ENCODE peak calls at places on chromosomes 12 and 14, in four cellular contexts. One of them, this sample, is unnamed.

GRCh38 chr14:77376380-77376770 is 519 bp downstream of the TMED8 start:
- DNase-seq in brain microvascular endothelial cell: peak
- DNase-seq in Peyer's patch: peak
- DNase-seq in OCI-LY7: peak
- DNase-seq in this sample: peak

GRCh38 chr12:124774054-124774461 is 89.6 kb downstream of the SCARB1 start:
- DNase-seq in brain microvascular endothelial cell: no peak
- DNase-seq in Peyer's patch: no peak
- DNase-seq in OCI-LY7: peak
- DNase-seq in this sample: no peak

GRCh38 chr12:54428050-54429013 is 9.3 kb upstream of the ITGA5 start:
- DNase-seq in brain microvascular endothelial cell: peak
- DNase-seq in Peyer's patch: no peak
- DNase-seq in OCI-LY7: no peak
- DNase-seq in this sample: no peak

GRCh38 chr12:6643569-6644256 is 3.5 kb downstream of the ACRBP start:
- DNase-seq in OCI-LY7: peak
- DNase-seq in brain microvascular endothelial cell: no peak
- DNase-seq in Peyer's patch: peak
- DNase-seq in this sample: no peak

GRCh38 chr12:2384533-2385328 is 331.9 kb downstream of the CACNA1C start:
- DNase-seq in brain microvascular endothelial cell: peak
- DNase-seq in Peyer's patch: no peak
- DNase-seq in OCI-LY7: no peak
- DNase-seq in this sample: no peak

GRCh38 chr14:75907722-75908330 is 74.0 kb downstream of the TGFB3 start:
- DNase-seq in brain microvascular endothelial cell: no peak
- DNase-seq in Peyer's patch: no peak
- DNase-seq in OCI-LY7: no peak
- DNase-seq in this sample: no peak

GRCh38 chr12:39897315-39897714 is 208.6 kb downstream of the SLC2A13 start:
- DNase-seq in Peyer's patch: no peak
- DNase-seq in brain microvascular endothelial cell: no peak
- DNase-seq in OCI-LY7: no peak
- DNase-seq in this sample: no peak

GRCh38 chr12:131046813-131047788 is 93.4 kb downstream of the ADGRD1 start:
- DNase-seq in brain microvascular endothelial cell: no peak
- DNase-seq in OCI-LY7: peak
- DNase-seq in Peyer's patch: no peak
- DNase-seq in this sample: no peak

GRCh38 chr14:61512026-61512425 is 183.3 kb upstream of the HIF1A start:
- DNase-seq in Peyer's patch: no peak
- DNase-seq in OCI-LY7: peak
- DNase-seq in brain microvascular endothelial cell: no peak
- DNase-seq in this sample: no peak

GRCh38 chr12:93125126-93125525 is 196.0 kb upstream of the EEA1 start:
- DNase-seq in Peyer's patch: no peak
- DNase-seq in brain microvascular endothelial cell: no peak
- DNase-seq in OCI-LY7: no peak
- DNase-seq in this sample: no peak

GRCh38 chr14:55130194-55130550 is 1.1 kb downstream of the LGALS3 start:
- DNase-seq in OCI-LY7: no peak
- DNase-seq in brain microvascular endothelial cell: no peak
- DNase-seq in Peyer's patch: no peak
- DNase-seq in this sample: no peak

GRCh38 chr12:47752552-47752951 is 6.1 kb downstream of the RAPGEF3 start:
- DNase-seq in brain microvascular endothelial cell: no peak
- DNase-seq in Peyer's patch: no peak
- DNase-seq in OCI-LY7: no peak
- DNase-seq in this sample: no peak

GRCh38 chr12:30985814-30986452 is 59.4 kb downstream of the TSPAN11 start:
- DNase-seq in Peyer's patch: peak
- DNase-seq in OCI-LY7: peak
- DNase-seq in brain microvascular endothelial cell: peak
- DNase-seq in this sample: peak

GRCh38 chr14:72528059-72528950 is 365.6 kb downstream of the DPF3 start:
- DNase-seq in brain microvascular endothelial cell: peak
- DNase-seq in OCI-LY7: no peak
- DNase-seq in Peyer's patch: peak
- DNase-seq in this sample: no peak

GRCh38 chr12:91361864-91362263 is 179.2 kb upstream of the DCN start:
- DNase-seq in brain microvascular endothelial cell: no peak
- DNase-seq in Peyer's patch: no peak
- DNase-seq in OCI-LY7: peak
- DNase-seq in this sample: peak

GRCh38 chr12:68290126-68290525 is 36.7 kb upstream of the IL22 start:
- DNase-seq in OCI-LY7: no peak
- DNase-seq in brain microvascular endothelial cell: no peak
- DNase-seq in Peyer's patch: no peak
- DNase-seq in this sample: peak

GRCh38 chr12:3398196-3398789 is 92.7 kb upstream of the PRMT8 start:
- DNase-seq in brain microvascular endothelial cell: no peak
- DNase-seq in OCI-LY7: no peak
- DNase-seq in Peyer's patch: no peak
- DNase-seq in this sample: no peak

GRCh38 chr12:132506730-132507538 is 17.0 kb downstream of the FBRSL1 start:
- DNase-seq in OCI-LY7: no peak
- DNase-seq in brain microvascular endothelial cell: peak
- DNase-seq in Peyer's patch: peak
- DNase-seq in this sample: peak

GRCh38 chr14:24252289-24253124 is 10.1 kb upstream of the TINF2 start:
- DNase-seq in brain microvascular endothelial cell: no peak
- DNase-seq in Peyer's patch: no peak
- DNase-seq in OCI-LY7: no peak
- DNase-seq in this sample: no peak

GRCh38 chr14:31243860-31244259 is 36.3 kb upstream of the HECTD1 start:
- DNase-seq in OCI-LY7: no peak
- DNase-seq in Peyer's patch: peak
- DNase-seq in brain microvascular endothelial cell: no peak
- DNase-seq in this sample: no peak

GRCh38 chr12:30437616-30438015 is 258.1 kb downstream of the IPO8 start:
- DNase-seq in brain microvascular endothelial cell: no peak
- DNase-seq in Peyer's patch: no peak
- DNase-seq in OCI-LY7: no peak
- DNase-seq in this sample: no peak

GRCh38 chr14:77189479-77189878 is 7.9 kb downstream of the TMEM63C start:
- DNase-seq in brain microvascular endothelial cell: no peak
- DNase-seq in OCI-LY7: no peak
- DNase-seq in Peyer's patch: no peak
- DNase-seq in this sample: no peak

GRCh38 chr12:133256321-133256720 is 20.6 kb upstream of the ANHX start:
- DNase-seq in OCI-LY7: no peak
- DNase-seq in Peyer's patch: no peak
- DNase-seq in brain microvascular endothelial cell: no peak
- DNase-seq in this sample: no peak

GRCh38 chr12:80593766-80594165 is 113.7 kb upstream of the MYF6 start:
- DNase-seq in OCI-LY7: no peak
- DNase-seq in brain microvascular endothelial cell: peak
- DNase-seq in Peyer's patch: no peak
- DNase-seq in this sample: no peak

GRCh38 chr12:106960443-106960842 is 4.7 kb downstream of the TMEM263 start:
- DNase-seq in brain microvascular endothelial cell: no peak
- DNase-seq in Peyer's patch: no peak
- DNase-seq in OCI-LY7: no peak
- DNase-seq in this sample: no peak

GRCh38 chr14:79101388-79101787 is 931.2 kb downstream of the NRXN3 start:
- DNase-seq in OCI-LY7: peak
- DNase-seq in Peyer's patch: no peak
- DNase-seq in brain microvascular endothelial cell: no peak
- DNase-seq in this sample: no peak

GRCh38 chr12:18108611-18109010 is 18.6 kb upstream of the RERGL start:
- DNase-seq in Peyer's patch: no peak
- DNase-seq in brain microvascular endothelial cell: no peak
- DNase-seq in OCI-LY7: no peak
- DNase-seq in this sample: no peak

GRCh38 chr14:30669594-30669993 is 47.5 kb downstream of the SCFD1 start:
- DNase-seq in Peyer's patch: no peak
- DNase-seq in brain microvascular endothelial cell: no peak
- DNase-seq in OCI-LY7: no peak
- DNase-seq in this sample: no peak

GRCh38 chr12:43579240-43579639 is 27.2 kb upstream of the ADAMTS20 start:
- DNase-seq in Peyer's patch: no peak
- DNase-seq in OCI-LY7: no peak
- DNase-seq in brain microvascular endothelial cell: no peak
- DNase-seq in this sample: no peak

GRCh38 chr14:46401066-46401465 is 250.5 kb downstream of the RPL10L start:
- DNase-seq in brain microvascular endothelial cell: no peak
- DNase-seq in OCI-LY7: no peak
- DNase-seq in Peyer's patch: no peak
- DNase-seq in this sample: no peak

GRCh38 chr14:96204151-96205058 is at the start of gene BDKRB2:
- DNase-seq in OCI-LY7: no peak
- DNase-seq in brain microvascular endothelial cell: peak
- DNase-seq in Peyer's patch: peak
- DNase-seq in this sample: no peak

GRCh38 chr14:24965934-24966593 is 83.9 kb downstream of the STXBP6 start:
- DNase-seq in brain microvascular endothelial cell: peak
- DNase-seq in Peyer's patch: peak
- DNase-seq in OCI-LY7: no peak
- DNase-seq in this sample: no peak

DNA sequence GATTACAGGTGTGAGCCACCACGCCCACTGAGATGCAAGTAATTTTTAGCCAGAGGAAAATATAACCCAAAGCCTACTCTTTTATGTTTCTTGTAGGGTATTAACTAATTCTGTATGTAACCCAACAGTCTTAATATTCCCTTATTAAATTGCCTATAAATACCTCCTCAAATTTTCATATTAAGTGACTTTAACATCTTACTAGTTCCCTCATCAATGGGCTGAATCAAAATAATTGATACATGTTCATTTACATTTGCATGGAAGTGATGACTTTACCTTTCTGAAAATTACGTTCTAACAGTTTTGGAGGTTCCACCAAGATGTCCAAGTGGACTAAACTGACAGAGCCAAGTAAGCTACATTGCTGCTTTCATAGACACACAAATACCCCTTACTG is 3.1 kb downstream of the SOS2 start:
- DNase-seq in OCI-LY7: no peak
- DNase-seq in Peyer's patch: no peak
- DNase-seq in brain microvascular endothelial cell: no peak
- DNase-seq in this sample: no peak
- H3K4me3 ChIP-seq in OCI-LY7: no peak
- H3K4me3 ChIP-seq in Peyer's patch: no peak
- H3K4me3 ChIP-seq in brain microvascular endothelial cell: no peak
- H3K4me3 ChIP-seq in this sample: no peak

GRCh38 chr12:104248444-104248843 is 32.9 kb downstream of the TXNRD1 start:
- DNase-seq in brain microvascular endothelial cell: no peak
- DNase-seq in Peyer's patch: no peak
- DNase-seq in OCI-LY7: no peak
- DNase-seq in this sample: no peak

GRCh38 chr12:104249898-104250297 is 34.3 kb downstream of the TXNRD1 start:
- DNase-seq in Peyer's patch: no peak
- DNase-seq in brain microvascular endothelial cell: no peak
- DNase-seq in OCI-LY7: no peak
- DNase-seq in this sample: no peak

GRCh38 chr12:104249017-104249416 is 33.4 kb downstream of the TXNRD1 start:
- DNase-seq in OCI-LY7: no peak
- DNase-seq in brain microvascular endothelial cell: no peak
- DNase-seq in Peyer's patch: no peak
- DNase-seq in this sample: no peak

DNA sequence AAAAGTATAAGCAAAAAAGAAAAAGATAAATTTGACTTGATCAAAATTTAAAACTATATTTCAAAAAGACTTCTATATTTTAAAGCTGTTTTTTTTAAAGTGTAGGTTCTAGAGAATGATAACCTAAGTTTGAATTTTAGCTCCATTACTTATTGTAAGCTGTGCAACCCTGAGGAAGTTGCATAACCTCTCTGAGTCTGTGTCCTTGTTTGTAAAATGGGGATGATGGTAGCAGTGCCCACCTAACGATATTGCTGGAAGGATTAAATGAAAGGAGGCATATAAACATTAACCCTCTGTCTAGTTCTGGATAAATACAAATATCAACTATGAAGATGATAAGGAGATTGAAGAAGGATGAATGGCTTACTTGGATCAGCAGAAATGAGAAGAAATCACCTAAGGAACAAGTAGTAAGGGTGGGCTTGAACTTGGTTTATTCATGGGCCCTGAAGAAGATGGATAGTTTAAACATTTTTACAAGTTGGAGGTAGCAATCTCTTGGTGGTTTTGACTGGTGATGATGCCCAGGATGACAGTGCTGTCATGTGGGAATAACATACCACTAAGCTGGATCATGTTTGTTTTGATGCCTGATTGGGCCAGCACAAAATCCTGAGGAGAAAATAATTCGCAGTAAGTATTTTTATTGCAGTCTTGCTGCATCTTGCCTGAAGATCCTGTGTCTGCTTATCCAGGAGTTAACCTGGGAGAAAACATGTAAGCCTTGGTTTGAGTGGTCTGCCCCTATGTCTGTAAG is 35.0 kb downstream of the TXNRD1 start:
- DNase-seq in brain microvascular endothelial cell: no peak
- DNase-seq in OCI-LY7: no peak
- DNase-seq in Peyer's patch: no peak
- DNase-seq in this sample: no peak
- H3K4me3 ChIP-seq in brain microvascular endothelial cell: no peak
- H3K4me3 ChIP-seq in OCI-LY7: no peak
- H3K4me3 ChIP-seq in Peyer's patch: no peak
- H3K4me3 ChIP-seq in this sample: no peak

GRCh38 chr12:14771651-14772137 is 31.6 kb downstream of the WBP11 start:
- DNase-seq in brain microvascular endothelial cell: no peak
- DNase-seq in OCI-LY7: peak
- DNase-seq in Peyer's patch: no peak
- DNase-seq in this sample: peak
- H3K4me3 ChIP-seq in brain microvascular endothelial cell: no peak
- H3K4me3 ChIP-seq in OCI-LY7: peak
- H3K4me3 ChIP-seq in Peyer's patch: peak
- H3K4me3 ChIP-seq in this sample: peak

GRCh38 chr14:69667938-69668336 is 56.5 kb downstream of the SUSD6 start:
- DNase-seq in OCI-LY7: peak
- DNase-seq in brain microvascular endothelial cell: no peak
- DNase-seq in Peyer's patch: no peak
- DNase-seq in this sample: no peak

GRCh38 chr14:69665596-69665995 is 54.2 kb downstream of the SUSD6 start:
- DNase-seq in brain microvascular endothelial cell: no peak
- DNase-seq in Peyer's patch: no peak
- DNase-seq in OCI-LY7: no peak
- DNase-seq in this sample: no peak

GRCh38 chr14:69666698-69667211 is 55.4 kb downstream of the SUSD6 start:
- DNase-seq in OCI-LY7: no peak
- DNase-seq in Peyer's patch: no peak
- DNase-seq in brain microvascular endothelial cell: no peak
- DNase-seq in this sample: no peak

GRCh38 chr14:69664865-69665526 is 53.6 kb downstream of the SUSD6 start:
- DNase-seq in OCI-LY7: peak
- DNase-seq in brain microvascular endothelial cell: no peak
- DNase-seq in Peyer's patch: no peak
- DNase-seq in this sample: no peak

DNA sequence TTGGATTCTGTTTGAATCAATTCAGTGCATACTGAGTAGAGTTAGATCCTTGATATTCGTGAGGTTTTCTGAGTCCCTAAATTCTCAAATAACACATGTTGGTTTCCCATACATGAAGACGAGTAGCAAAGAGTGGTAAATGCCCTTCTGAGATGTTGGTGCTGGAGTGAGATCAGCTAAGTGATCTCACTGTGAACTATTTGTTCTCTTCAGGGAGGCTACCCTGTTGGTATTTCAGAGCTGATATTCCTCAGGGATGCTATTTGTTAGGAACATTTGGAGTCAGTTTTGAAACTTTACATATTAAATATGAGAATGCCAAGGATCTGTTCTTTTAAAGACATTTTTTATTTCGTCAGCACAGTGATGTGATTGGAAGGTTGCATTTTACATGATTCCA is 54.7 kb downstream of the SUSD6 start:
- DNase-seq in OCI-LY7: no peak
- DNase-seq in Peyer's patch: no peak
- DNase-seq in brain microvascular endothelial cell: no peak
- DNase-seq in this sample: no peak
- H3K4me3 ChIP-seq in OCI-LY7: no peak
- H3K4me3 ChIP-seq in Peyer's patch: no peak
- H3K4me3 ChIP-seq in brain microvascular endothelial cell: no peak
- H3K4me3 ChIP-seq in this sample: no peak